ENCODE peak calls at places on chromosome 13, in ten cellular contexts. One of them, this sample, is unnamed.
A peak's percentile ranks its signal among the peaks of the same experiment; 100 is the strongest.

GRCh38 chr13:114101831-114102520 is 30.4 kb downstream of the RASA3 start:
- DNase-seq in heart left ventricle: peak; percentile 23
- DNase-seq in astrocyte of the spinal cord: no peak
- DNase-seq in fibroblast of lung: no peak
- DNase-seq in activated CD8-positive, alpha-beta T cell treated with anti-CD3 and anti-CD28 coated beads for 36 hours: no peak
- DNase-seq in heart right ventricle: no peak
- DNase-seq in choroid plexus epithelial cell: no peak
- DNase-seq in transverse colon: peak; percentile 7
- DNase-seq in psoas muscle: peak; percentile 52
- DNase-seq in osteoblast: peak; percentile 73
- DNase-seq in this sample: no peak

GRCh38 chr13:104571161-104571889 is 1505.1 kb upstream of the SLC10A2 start:
- DNase-seq in heart left ventricle: peak; percentile 59
- DNase-seq in astrocyte of the spinal cord: peak; percentile 95
- DNase-seq in fibroblast of lung: peak; percentile 88
- DNase-seq in activated CD8-positive, alpha-beta T cell treated with anti-CD3 and anti-CD28 coated beads for 36 hours: peak; percentile 21
- DNase-seq in heart right ventricle: peak; percentile 78
- DNase-seq in choroid plexus epithelial cell: peak; percentile 91
- DNase-seq in transverse colon: peak; percentile 69
- DNase-seq in psoas muscle: peak; percentile 56
- DNase-seq in osteoblast: peak; percentile 72
- DNase-seq in this sample: peak; percentile 85

GRCh38 chr13:43006893-43007631 is 15.0 kb upstream of the EPSTI1 start:
- DNase-seq in heart left ventricle: no peak
- DNase-seq in astrocyte of the spinal cord: peak; percentile 73
- DNase-seq in fibroblast of lung: peak; percentile 52
- DNase-seq in activated CD8-positive, alpha-beta T cell treated with anti-CD3 and anti-CD28 coated beads for 36 hours: no peak
- DNase-seq in heart right ventricle: no peak
- DNase-seq in choroid plexus epithelial cell: peak; percentile 77
- DNase-seq in transverse colon: no peak
- DNase-seq in psoas muscle: no peak
- DNase-seq in osteoblast: no peak
- DNase-seq in this sample: peak; percentile 54

GRCh38 chr13:113862191-113862765 is 1.6 kb downstream of the GAS6 start:
- DNase-seq in heart left ventricle: no peak
- DNase-seq in astrocyte of the spinal cord: no peak
- DNase-seq in fibroblast of lung: peak; percentile 28
- DNase-seq in activated CD8-positive, alpha-beta T cell treated with anti-CD3 and anti-CD28 coated beads for 36 hours: no peak
- DNase-seq in heart right ventricle: peak; percentile 11
- DNase-seq in choroid plexus epithelial cell: no peak
- DNase-seq in transverse colon: no peak
- DNase-seq in psoas muscle: peak; percentile 49
- DNase-seq in osteoblast: peak; percentile 89
- DNase-seq in this sample: no peak

GRCh38 chr13:113584870-113585671 is 518 bp downstream of the TFDP1 start:
- DNase-seq in heart left ventricle: peak; percentile 25
- DNase-seq in astrocyte of the spinal cord: no peak
- DNase-seq in fibroblast of lung: peak; percentile 8
- DNase-seq in activated CD8-positive, alpha-beta T cell treated with anti-CD3 and anti-CD28 coated beads for 36 hours: peak; percentile 44
- DNase-seq in heart right ventricle: no peak
- DNase-seq in choroid plexus epithelial cell: no peak
- DNase-seq in transverse colon: peak; percentile 17
- DNase-seq in psoas muscle: peak; percentile 42
- DNase-seq in osteoblast: peak; percentile 80
- DNase-seq in this sample: peak; percentile 11

GRCh38 chr13:64556391-64556790 is 2673.7 kb downstream of the PCDH9 start:
- DNase-seq in heart left ventricle: no peak
- DNase-seq in astrocyte of the spinal cord: peak; percentile 16
- DNase-seq in fibroblast of lung: no peak
- DNase-seq in activated CD8-positive, alpha-beta T cell treated with anti-CD3 and anti-CD28 coated beads for 36 hours: no peak
- DNase-seq in heart right ventricle: no peak
- DNase-seq in choroid plexus epithelial cell: peak; percentile 8
- DNase-seq in transverse colon: no peak
- DNase-seq in psoas muscle: no peak
- DNase-seq in osteoblast: no peak
- DNase-seq in this sample: peak; percentile 18

GRCh38 chr13:63855457-63856118 is 2439.9 kb upstream of the PCDH20 start:
- DNase-seq in heart left ventricle: no peak
- DNase-seq in astrocyte of the spinal cord: no peak
- DNase-seq in fibroblast of lung: no peak
- DNase-seq in activated CD8-positive, alpha-beta T cell treated with anti-CD3 and anti-CD28 coated beads for 36 hours: no peak
- DNase-seq in heart right ventricle: no peak
- DNase-seq in choroid plexus epithelial cell: peak; percentile 63
- DNase-seq in transverse colon: no peak
- DNase-seq in psoas muscle: no peak
- DNase-seq in osteoblast: no peak
- DNase-seq in this sample: no peak

GRCh38 chr13:20825476-20825875 is 51.7 kb upstream of the EEF1AKMT1 start:
- DNase-seq in heart left ventricle: no peak
- DNase-seq in astrocyte of the spinal cord: peak; percentile 74
- DNase-seq in fibroblast of lung: peak; percentile 54
- DNase-seq in activated CD8-positive, alpha-beta T cell treated with anti-CD3 and anti-CD28 coated beads for 36 hours: no peak
- DNase-seq in heart right ventricle: no peak
- DNase-seq in choroid plexus epithelial cell: peak; percentile 61
- DNase-seq in transverse colon: no peak
- DNase-seq in psoas muscle: no peak
- DNase-seq in osteoblast: peak; percentile 21
- DNase-seq in this sample: peak; percentile 26

GRCh38 chr13:111076156-111077013 is 38.7 kb upstream of the ARHGEF7 start:
- DNase-seq in heart left ventricle: no peak
- DNase-seq in astrocyte of the spinal cord: no peak
- DNase-seq in fibroblast of lung: no peak
- DNase-seq in activated CD8-positive, alpha-beta T cell treated with anti-CD3 and anti-CD28 coated beads for 36 hours: peak; percentile 9
- DNase-seq in heart right ventricle: no peak
- DNase-seq in choroid plexus epithelial cell: no peak
- DNase-seq in transverse colon: no peak
- DNase-seq in psoas muscle: no peak
- DNase-seq in osteoblast: no peak
- DNase-seq in this sample: no peak

GRCh38 chr13:20525601-20526544 is at the start of gene CRYL1:
- DNase-seq in heart left ventricle: peak; percentile 84
- DNase-seq in astrocyte of the spinal cord: peak; percentile 50
- DNase-seq in fibroblast of lung: peak; percentile 52
- DNase-seq in activated CD8-positive, alpha-beta T cell treated with anti-CD3 and anti-CD28 coated beads for 36 hours: peak; percentile 67
- DNase-seq in heart right ventricle: peak; percentile 73
- DNase-seq in choroid plexus epithelial cell: peak; percentile 46
- DNase-seq in transverse colon: peak; percentile 85
- DNase-seq in psoas muscle: peak; percentile 88
- DNase-seq in osteoblast: peak; percentile 97
- DNase-seq in this sample: peak; percentile 82

GRCh38 chr13:74450976-74451375 is 316.8 kb upstream of the KLF12 start:
- DNase-seq in heart left ventricle: no peak
- DNase-seq in astrocyte of the spinal cord: peak; percentile 2
- DNase-seq in fibroblast of lung: peak; percentile 32
- DNase-seq in activated CD8-positive, alpha-beta T cell treated with anti-CD3 and anti-CD28 coated beads for 36 hours: no peak
- DNase-seq in heart right ventricle: no peak
- DNase-seq in choroid plexus epithelial cell: peak; percentile 23
- DNase-seq in transverse colon: no peak
- DNase-seq in psoas muscle: no peak
- DNase-seq in osteoblast: no peak
- DNase-seq in this sample: peak; percentile 62

DNA sequence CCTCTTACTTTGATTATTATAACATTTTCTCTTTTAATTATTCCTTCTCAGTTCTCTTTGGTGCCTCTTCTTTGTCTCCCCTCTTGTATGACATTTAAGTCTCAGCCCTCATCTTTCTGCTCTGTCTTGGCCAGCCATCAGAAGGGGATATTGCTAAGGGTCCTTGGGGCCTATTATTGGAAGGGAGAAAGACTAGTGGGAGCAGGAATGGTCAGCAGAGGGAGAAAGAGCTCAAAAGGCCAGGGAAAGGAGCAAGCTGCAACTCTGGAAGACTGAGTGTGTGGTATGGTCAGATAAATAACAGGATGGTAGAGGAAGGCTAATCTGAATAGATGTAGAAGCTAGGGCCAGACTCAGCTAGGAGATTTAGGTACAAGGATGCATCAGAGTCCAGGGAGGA is 336.9 kb downstream of the TDRD3 start:
- DNase-seq in heart left ventricle: no peak
- DNase-seq in astrocyte of the spinal cord: no peak
- DNase-seq in fibroblast of lung: no peak
- DNase-seq in activated CD8-positive, alpha-beta T cell treated with anti-CD3 and anti-CD28 coated beads for 36 hours: no peak
- DNase-seq in heart right ventricle: no peak
- DNase-seq in choroid plexus epithelial cell: no peak
- DNase-seq in transverse colon: no peak
- DNase-seq in psoas muscle: no peak
- DNase-seq in osteoblast: no peak
- DNase-seq in this sample: no peak
- TF ChIP-seq CTCF in heart left ventricle: no peak
- TF ChIP-seq CTCF in astrocyte of the spinal cord: no peak
- TF ChIP-seq CTCF in fibroblast of lung: no peak
- TF ChIP-seq CTCF in activated CD8-positive, alpha-beta T cell treated with anti-CD3 and anti-CD28 coated beads for 36 hours: no peak
- TF ChIP-seq CTCF in heart right ventricle: no peak
- TF ChIP-seq CTCF in choroid plexus epithelial cell: no peak
- TF ChIP-seq CTCF in transverse colon: no peak
- TF ChIP-seq CTCF in psoas muscle: no peak
- TF ChIP-seq CTCF in osteoblast: no peak
- TF ChIP-seq CTCF in this sample: no peak

GRCh38 chr13:95710313-95710712 is 33.4 kb downstream of the DNAJC3 start:
- DNase-seq in heart left ventricle: no peak
- DNase-seq in astrocyte of the spinal cord: peak; percentile 61
- DNase-seq in fibroblast of lung: peak; percentile 73
- DNase-seq in activated CD8-positive, alpha-beta T cell treated with anti-CD3 and anti-CD28 coated beads for 36 hours: no peak
- DNase-seq in heart right ventricle: no peak
- DNase-seq in choroid plexus epithelial cell: peak; percentile 80
- DNase-seq in transverse colon: no peak
- DNase-seq in psoas muscle: no peak
- DNase-seq in osteoblast: no peak
- DNase-seq in this sample: peak; percentile 93

GRCh38 chr13:95716231-95716630 is 39.3 kb downstream of the DNAJC3 start:
- DNase-seq in heart left ventricle: no peak
- DNase-seq in astrocyte of the spinal cord: no peak
- DNase-seq in fibroblast of lung: no peak
- DNase-seq in activated CD8-positive, alpha-beta T cell treated with anti-CD3 and anti-CD28 coated beads for 36 hours: no peak
- DNase-seq in heart right ventricle: no peak
- DNase-seq in choroid plexus epithelial cell: no peak
- DNase-seq in transverse colon: no peak
- DNase-seq in psoas muscle: no peak
- DNase-seq in osteoblast: no peak
- DNase-seq in this sample: no peak

GRCh38 chr13:95709101-95709500 is 32.2 kb downstream of the DNAJC3 start:
- DNase-seq in heart left ventricle: no peak
- DNase-seq in astrocyte of the spinal cord: no peak
- DNase-seq in fibroblast of lung: peak; percentile 36
- DNase-seq in activated CD8-positive, alpha-beta T cell treated with anti-CD3 and anti-CD28 coated beads for 36 hours: no peak
- DNase-seq in heart right ventricle: no peak
- DNase-seq in choroid plexus epithelial cell: no peak
- DNase-seq in transverse colon: no peak
- DNase-seq in psoas muscle: no peak
- DNase-seq in osteoblast: no peak
- DNase-seq in this sample: peak; percentile 30

GRCh38 chr13:95714142-95714832 is 37.3 kb downstream of the DNAJC3 start:
- DNase-seq in heart left ventricle: no peak
- DNase-seq in astrocyte of the spinal cord: peak; percentile 79
- DNase-seq in fibroblast of lung: peak; percentile 79
- DNase-seq in activated CD8-positive, alpha-beta T cell treated with anti-CD3 and anti-CD28 coated beads for 36 hours: no peak
- DNase-seq in heart right ventricle: no peak
- DNase-seq in choroid plexus epithelial cell: peak; percentile 77
- DNase-seq in transverse colon: no peak
- DNase-seq in psoas muscle: no peak
- DNase-seq in osteoblast: peak; percentile 64
- DNase-seq in this sample: peak; percentile 94

DNA sequence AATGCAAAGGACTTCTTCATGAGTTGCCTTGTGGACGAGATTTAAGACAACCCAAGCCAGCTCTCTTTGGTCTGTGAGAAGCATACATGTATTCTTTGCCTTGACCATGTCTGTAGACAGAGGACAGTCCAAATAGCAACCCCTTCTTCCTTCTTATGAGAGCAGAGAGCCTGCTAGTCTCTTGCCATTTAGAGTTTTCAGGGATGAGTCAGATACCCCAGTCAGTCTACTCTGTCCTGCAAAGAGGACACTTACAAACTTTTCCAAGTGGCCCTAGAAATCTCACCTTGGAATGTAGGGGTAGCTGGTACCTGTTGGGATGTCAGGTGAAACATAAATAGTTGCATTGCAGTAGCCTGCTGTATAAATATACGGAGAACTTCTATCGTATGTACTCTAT is 36.7 kb downstream of the DNAJC3 start:
- DNase-seq in heart left ventricle: no peak
- DNase-seq in astrocyte of the spinal cord: no peak
- DNase-seq in fibroblast of lung: peak; percentile 13
- DNase-seq in activated CD8-positive, alpha-beta T cell treated with anti-CD3 and anti-CD28 coated beads for 36 hours: no peak
- DNase-seq in heart right ventricle: no peak
- DNase-seq in choroid plexus epithelial cell: no peak
- DNase-seq in transverse colon: no peak
- DNase-seq in psoas muscle: no peak
- DNase-seq in osteoblast: peak; percentile 54
- DNase-seq in this sample: no peak
- TF ChIP-seq CTCF in heart left ventricle: no peak
- TF ChIP-seq CTCF in astrocyte of the spinal cord: no peak
- TF ChIP-seq CTCF in fibroblast of lung: no peak
- TF ChIP-seq CTCF in activated CD8-positive, alpha-beta T cell treated with anti-CD3 and anti-CD28 coated beads for 36 hours: no peak
- TF ChIP-seq CTCF in heart right ventricle: no peak
- TF ChIP-seq CTCF in choroid plexus epithelial cell: no peak
- TF ChIP-seq CTCF in transverse colon: no peak
- TF ChIP-seq CTCF in psoas muscle: no peak
- TF ChIP-seq CTCF in osteoblast: no peak
- TF ChIP-seq CTCF in this sample: no peak

GRCh38 chr13:27476943-27477681 is 26.7 kb upstream of the MTIF3 start:
- DNase-seq in heart left ventricle: no peak
- DNase-seq in astrocyte of the spinal cord: peak; percentile 47
- DNase-seq in fibroblast of lung: peak; percentile 64
- DNase-seq in activated CD8-positive, alpha-beta T cell treated with anti-CD3 and anti-CD28 coated beads for 36 hours: no peak
- DNase-seq in heart right ventricle: no peak
- DNase-seq in choroid plexus epithelial cell: peak; percentile 60
- DNase-seq in transverse colon: no peak
- DNase-seq in psoas muscle: no peak
- DNase-seq in osteoblast: peak; percentile 87
- DNase-seq in this sample: peak; percentile 62
- TF ChIP-seq CTCF in heart left ventricle: no peak
- TF ChIP-seq CTCF in astrocyte of the spinal cord: no peak
- TF ChIP-seq CTCF in fibroblast of lung: peak; percentile 3
- TF ChIP-seq CTCF in activated CD8-positive, alpha-beta T cell treated with anti-CD3 and anti-CD28 coated beads for 36 hours: no peak
- TF ChIP-seq CTCF in heart right ventricle: no peak
- TF ChIP-seq CTCF in choroid plexus epithelial cell: no peak
- TF ChIP-seq CTCF in transverse colon: no peak
- TF ChIP-seq CTCF in psoas muscle: no peak
- TF ChIP-seq CTCF in osteoblast: no peak
- TF ChIP-seq CTCF in this sample: no peak

DNA sequence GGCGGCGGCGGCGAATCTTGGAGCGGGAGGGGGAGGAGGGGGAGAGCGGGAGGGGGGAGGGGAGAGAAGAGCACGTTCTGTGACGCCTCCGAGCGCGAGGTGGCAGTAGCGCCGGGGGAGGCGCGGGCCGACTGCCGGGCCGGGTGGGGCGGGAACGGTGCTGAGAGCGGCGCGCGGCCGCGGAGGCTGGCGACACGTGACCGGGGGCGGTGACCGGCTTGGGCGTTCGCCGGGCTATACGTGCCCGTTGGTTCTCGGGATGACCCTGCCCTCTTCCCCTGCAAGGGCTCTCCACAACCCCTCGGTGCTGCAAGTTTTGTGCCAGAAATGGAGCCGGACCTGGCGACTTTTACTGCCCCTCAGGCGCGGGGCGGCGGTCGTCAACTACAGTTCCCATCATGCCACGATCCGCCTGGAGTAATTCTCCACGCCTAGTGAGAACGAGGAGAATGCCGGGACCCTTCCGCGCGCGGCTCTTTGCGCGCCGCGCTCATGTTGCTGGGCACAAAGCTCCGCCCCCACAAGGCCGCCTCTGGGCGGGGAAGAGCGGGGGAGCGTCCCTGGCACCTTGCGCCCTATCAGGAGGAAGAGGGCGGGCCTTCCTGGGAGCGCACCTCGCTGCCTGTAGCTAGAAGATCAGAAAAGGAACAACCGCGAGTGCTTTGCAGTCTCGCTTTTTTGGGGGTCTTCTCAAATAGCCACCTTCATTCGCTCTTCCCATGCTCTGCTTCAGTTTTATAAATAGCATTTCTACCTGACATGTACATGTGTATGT is at the start of gene KPNA3:
- DNase-seq in heart left ventricle: peak; percentile 98
- DNase-seq in astrocyte of the spinal cord: peak; percentile 99
- DNase-seq in fibroblast of lung: peak; percentile 97
- DNase-seq in activated CD8-positive, alpha-beta T cell treated with anti-CD3 and anti-CD28 coated beads for 36 hours: peak; percentile 97
- DNase-seq in heart right ventricle: peak; percentile 95
- DNase-seq in choroid plexus epithelial cell: peak; percentile 98
- DNase-seq in transverse colon: peak; percentile 96
- DNase-seq in psoas muscle: peak; percentile 98
- DNase-seq in osteoblast: peak; percentile 99
- DNase-seq in this sample: peak; percentile 98
- TF ChIP-seq CTCF in heart left ventricle: peak; percentile 21
- TF ChIP-seq CTCF in astrocyte of the spinal cord: no peak
- TF ChIP-seq CTCF in fibroblast of lung: no peak
- TF ChIP-seq CTCF in activated CD8-positive, alpha-beta T cell treated with anti-CD3 and anti-CD28 coated beads for 36 hours: no peak
- TF ChIP-seq CTCF in heart right ventricle: no peak
- TF ChIP-seq CTCF in choroid plexus epithelial cell: no peak
- TF ChIP-seq CTCF in transverse colon: peak; percentile 17
- TF ChIP-seq CTCF in psoas muscle: no peak
- TF ChIP-seq CTCF in osteoblast: no peak
- TF ChIP-seq CTCF in this sample: no peak

This sample was measured in cardiac fibroblast.